ENCODE peak calls at places on chromosomes 5 and 9, in five cellular contexts. F is tibial artery, Z is HFF-Myc, J is right lobe of liver, X is ovary. V is an unnamed sample.

GRCh38 chr5:135069016-135069770 is 35.2 kb upstream of the PITX1 start:
- DNase-seq in F (no peak), Z (no peak), J (peak; percentile 5), X (no peak), V (no peak)

GRCh38 chr5:112848116-112848811 is 12.8 kb upstream of the SRP19 start:
- DNase-seq in F (no peak), Z (peak; percentile 57), J (no peak), X (no peak), V (no peak)

GRCh38 chr9:73470766-73471165 is 319.1 kb downstream of the ANXA1 start:
- DNase-seq in F (no peak), Z (no peak), J (no peak), X (no peak), V (no peak)

GRCh38 chr9:131020388-131020787 is 11.4 kb downstream of the LAMC3 start:
- DNase-seq in F (no peak), Z (no peak), J (no peak), X (no peak), V (peak; percentile 74)

GRCh38 chr9:91192379-91192775 is 169.3 kb downstream of the AUH start:
- DNase-seq in F (no peak), Z (no peak), J (no peak), X (peak; percentile 53), V (no peak)

GRCh38 chr9:108671156-108671555 is 184.6 kb downstream of the ACTL7B start:
- DNase-seq in F (no peak), Z (peak; percentile 50), J (no peak), X (no peak), V (no peak)

GRCh38 chr9:89743576-89744254 is 138.9 kb downstream of the GADD45G start:
- DNase-seq in F (no peak), Z (no peak), J (no peak), X (no peak), V (no peak)

GRCh38 chr5:133690746-133691145 is 78.4 kb upstream of the FSTL4 start:
- DNase-seq in F (no peak), Z (no peak), J (no peak), X (no peak), V (no peak)

DNA sequence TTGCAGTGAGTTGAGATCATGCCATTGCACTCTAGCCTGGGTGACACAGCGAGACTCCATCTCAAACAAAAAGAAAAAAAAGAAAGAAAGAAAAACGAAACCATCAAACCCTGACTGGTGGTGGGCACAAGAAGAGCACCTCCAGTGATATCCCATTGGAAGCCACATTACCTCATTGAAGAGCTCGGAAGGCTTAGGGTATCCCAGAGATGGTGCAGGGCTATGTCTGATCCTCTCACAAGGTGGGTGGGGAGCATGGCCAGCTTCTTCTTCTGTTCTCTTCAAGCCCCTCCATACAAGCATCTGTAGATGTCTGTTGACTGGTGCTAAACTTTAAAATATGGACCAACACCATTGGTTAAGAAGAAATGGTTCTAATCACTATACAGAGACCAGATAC is 45.8 kb downstream of the GAS1 start:
- DNase-seq in F (no peak), Z (no peak), J (no peak), X (no peak), V (no peak)
- H3K4me3 ChIP-seq in F (no peak overlapping the region), Z (no peak overlapping the region), J (no peak overlapping the region), X (no peak overlapping the region), V (no peak overlapping the region)

DNA sequence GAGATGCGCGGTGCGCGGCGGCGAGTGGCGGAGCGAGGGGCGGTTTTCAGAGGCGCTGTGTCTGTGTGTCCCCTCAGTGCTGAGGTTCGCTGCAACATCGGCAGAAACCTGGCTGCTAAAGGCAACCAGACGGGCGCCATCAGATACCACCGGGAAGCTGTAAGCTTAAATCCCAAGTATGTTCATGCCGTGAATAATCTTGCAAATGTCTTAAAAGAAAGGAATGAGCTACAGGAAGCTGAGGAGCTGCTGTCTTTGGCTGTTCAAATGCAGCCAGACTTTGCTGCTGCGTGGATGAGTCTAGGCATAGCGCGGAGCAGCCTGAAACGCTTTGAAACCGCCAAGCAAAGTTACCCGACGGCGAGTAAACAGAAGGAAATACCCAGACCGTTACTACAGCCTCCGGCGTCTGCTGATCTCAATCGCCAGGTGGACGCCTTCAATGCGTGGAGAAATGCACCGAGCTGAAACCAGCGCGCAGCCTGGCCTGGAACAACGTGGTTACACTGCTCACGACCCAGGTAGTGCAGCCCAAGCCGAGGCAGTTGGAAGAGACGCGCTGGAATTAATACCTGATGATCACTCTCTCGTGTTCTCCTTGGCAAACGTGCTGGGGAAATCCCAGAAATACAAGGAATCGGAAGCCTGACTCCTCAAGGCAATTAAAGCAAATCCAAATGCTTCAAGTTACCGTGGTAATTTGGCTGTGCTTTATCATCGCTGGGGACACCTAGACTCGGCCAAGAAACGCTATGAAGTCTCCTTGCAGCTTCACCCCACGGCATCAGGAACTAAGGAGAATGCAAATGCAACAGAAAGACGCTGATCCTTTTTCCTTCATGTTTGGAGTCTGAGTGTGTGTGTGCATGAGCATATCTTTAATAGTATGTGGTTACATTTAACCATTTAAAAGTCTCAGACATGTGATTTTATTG is 15.9 kb downstream of the OR2V1 start:
- DNase-seq in F (peak; percentile 47), Z (no peak), J (no peak), X (no peak), V (peak; percentile 84)
- H3K4me3 ChIP-seq in F (no peak overlapping the region), Z (peak overlapping the region; percentile 31), J (no peak overlapping the region), X (no peak overlapping the region), V (no peak overlapping the region)

GRCh38 chr5:143102414-143102813 is 301.1 kb downstream of the NR3C1 start:
- DNase-seq in F (no peak), Z (no peak), J (no peak), X (no peak), V (no peak)
- H3K4me3 ChIP-seq in F (no peak overlapping the region), Z (no peak overlapping the region), J (no peak overlapping the region), X (no peak overlapping the region), V (no peak overlapping the region)

GRCh38 chr5:116613445-116613844 is 38.8 kb upstream of the SEMA6A start:
- DNase-seq in F (no peak), Z (no peak), J (no peak), X (no peak), V (no peak)
- H3K4me3 ChIP-seq in F (no peak overlapping the region), Z (no peak overlapping the region), J (no peak overlapping the region), X (no peak overlapping the region), V (no peak overlapping the region)

GRCh38 chr5:2754621-2755370 is 3.3 kb upstream of the IRX2 start:
- DNase-seq in F (peak; percentile 54), Z (no peak), J (no peak), X (no peak), V (no peak)

GRCh38 chr5:2755371-2755715 is 3.9 kb upstream of the IRX2 start:
- DNase-seq in F (no peak), Z (no peak), J (no peak), X (no peak), V (no peak)

GRCh38 chr5:2752059-2752874 is 790 bp upstream of the IRX2 start:
- DNase-seq in F (no peak), Z (no peak), J (no peak), X (no peak), V (peak; percentile 93)

GRCh38 chr5:2752875-2753435 is 1.5 kb upstream of the IRX2 start:
- DNase-seq in F (no peak), Z (no peak), J (no peak), X (no peak), V (no peak)

GRCh38 chr5:2753452-2754409 is 2.3 kb upstream of the IRX2 start:
- DNase-seq in F (peak; percentile 21), Z (no peak), J (no peak), X (no peak), V (no peak)
- H3K4me3 ChIP-seq in F (no peak overlapping the region), Z (no peak overlapping the region), J (no peak overlapping the region), X (no peak overlapping the region), V (no peak overlapping the region)

V was measured in lower leg skin.